ENCODE peak calls at places on chromosomes 4 and X, in four cellular contexts. One of them, this sample, is unnamed.

GRCh38 chr4:98845960-98846359 is 83.0 kb downstream of the EIF4E start:
- DNase-seq in HepG2: no peak
- DNase-seq in GM12878: no peak
- DNase-seq in K562: no peak
- DNase-seq in this sample: no peak

GRCh38 chr4:73308286-73308685 is 49.7 kb upstream of the ANKRD17 start:
- DNase-seq in HepG2: peak
- DNase-seq in GM12878: no peak
- DNase-seq in K562: no peak
- DNase-seq in this sample: peak

GRCh38 chr4:123018391-123018755 is 96.0 kb upstream of the NUDT6 start:
- DNase-seq in HepG2: no peak
- DNase-seq in GM12878: no peak
- DNase-seq in K562: no peak
- DNase-seq in this sample: no peak

GRCh38 chr4:82268050-82268825 is 105.6 kb downstream of the HNRNPD start:
- DNase-seq in HepG2: peak
- DNase-seq in GM12878: no peak
- DNase-seq in K562: peak
- DNase-seq in this sample: peak

GRCh38 chr4:9600246-9600645 is 156.0 kb downstream of the DEFB131A start:
- DNase-seq in HepG2: no peak
- DNase-seq in GM12878: no peak
- DNase-seq in K562: no peak
- DNase-seq in this sample: no peak

GRCh38 chrX:116009871-116010710 is 160.5 kb upstream of the AGTR2 start:
- DNase-seq in HepG2: peak
- DNase-seq in GM12878: peak
- DNase-seq in K562: no peak
- DNase-seq in this sample: peak

GRCh38 chr4:62814510-62815047 is 1594.7 kb downstream of the TECRL start:
- DNase-seq in HepG2: no peak
- DNase-seq in GM12878: no peak
- DNase-seq in K562: no peak
- DNase-seq in this sample: peak

GRCh38 chrX:68822641-68823410 is 6.0 kb upstream of the EFNB1 start:
- DNase-seq in HepG2: peak
- DNase-seq in GM12878: no peak
- DNase-seq in K562: peak
- DNase-seq in this sample: peak

GRCh38 chr4:108010167-108010566 is 20.5 kb downstream of the HADH start:
- DNase-seq in HepG2: no peak
- DNase-seq in GM12878: no peak
- DNase-seq in K562: no peak
- DNase-seq in this sample: no peak
- TF ChIP-seq JUNB in HepG2: no peak
- TF ChIP-seq JUNB in GM12878: no peak
- TF ChIP-seq JUNB in K562: no peak
- TF ChIP-seq JUNB in this sample: no peak

DNA sequence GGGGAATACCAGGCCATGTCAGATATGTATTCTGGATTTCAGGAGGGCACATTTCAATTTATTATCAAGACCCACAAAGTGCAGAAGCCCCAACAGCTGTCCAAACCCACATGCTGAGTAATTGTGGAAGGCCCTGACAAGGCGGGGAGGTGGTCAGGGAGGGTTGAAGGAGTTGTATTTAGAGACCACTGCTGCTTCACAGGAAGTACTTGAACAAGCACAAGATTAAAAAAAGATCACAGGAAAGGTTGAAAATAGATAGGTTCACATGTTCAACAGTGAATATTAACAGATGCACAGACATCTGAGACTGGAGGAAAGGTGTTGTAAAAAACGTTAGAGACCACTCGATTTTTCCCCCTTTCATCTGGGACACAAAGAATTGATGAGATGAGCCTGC is 17.9 kb downstream of the ATP8A1 start:
- DNase-seq in HepG2: no peak
- DNase-seq in GM12878: peak
- DNase-seq in K562: no peak
- DNase-seq in this sample: no peak
- H2AFZ ChIP-seq in HepG2: no peak
- H2AFZ ChIP-seq in GM12878: no peak
- H2AFZ ChIP-seq in K562: no peak
- H2AFZ ChIP-seq in this sample: no peak

DNA sequence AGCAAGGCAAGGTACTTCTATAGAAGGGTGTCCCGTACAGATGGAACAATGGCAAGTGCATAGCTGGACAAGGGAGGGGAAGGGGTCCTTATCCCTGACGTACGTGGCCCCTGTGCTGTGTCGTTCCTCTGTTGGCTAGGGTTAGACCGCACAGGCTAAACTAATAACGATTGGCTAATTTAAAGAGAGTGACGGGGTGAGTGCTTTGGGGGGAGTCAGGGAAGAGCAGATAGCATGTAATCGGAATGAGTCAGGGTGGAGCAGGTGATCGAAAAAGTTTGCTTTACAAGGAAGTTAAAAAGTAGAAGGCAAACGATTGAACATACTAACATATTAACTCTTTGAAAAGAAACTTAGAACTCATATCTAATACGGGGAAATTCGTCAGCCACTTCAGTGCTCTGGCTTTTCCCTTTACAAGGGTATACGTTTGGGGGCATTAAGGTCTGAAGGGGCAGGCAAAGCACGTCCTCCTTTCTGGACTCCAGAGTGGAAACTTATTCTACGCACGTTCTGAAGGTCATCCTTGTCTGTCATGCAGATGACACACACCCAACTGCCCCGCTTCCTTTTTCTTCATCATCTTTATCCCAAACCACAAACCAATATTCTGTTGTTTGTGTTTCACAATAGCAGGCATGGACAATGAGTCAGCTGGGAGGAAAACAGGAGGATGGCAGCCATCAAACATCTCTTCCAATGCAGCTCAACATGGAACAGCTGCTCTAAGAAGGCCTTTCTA is 10.2 kb upstream of the CRLF2 start:
- DNase-seq in HepG2: peak
- DNase-seq in GM12878: no peak
- DNase-seq in K562: no peak
- DNase-seq in this sample: no peak
- TF ChIP-seq JUNB in HepG2: no peak
- TF ChIP-seq JUNB in GM12878: no peak
- TF ChIP-seq JUNB in K562: no peak
- TF ChIP-seq JUNB in this sample: no peak

GRCh38 chr4:116638592-116638991 is 446.8 kb downstream of the TRAM1L1 start:
- DNase-seq in HepG2: no peak
- DNase-seq in GM12878: no peak
- DNase-seq in K562: no peak
- DNase-seq in this sample: no peak
- H2AFZ ChIP-seq in HepG2: no peak
- H2AFZ ChIP-seq in GM12878: no peak
- H2AFZ ChIP-seq in K562: no peak
- H2AFZ ChIP-seq in this sample: no peak

GRCh38 chrX:153564047-153564606 is 34.8 kb downstream of the CCNQ start:
- DNase-seq in HepG2: peak
- DNase-seq in GM12878: no peak
- DNase-seq in K562: peak
- DNase-seq in this sample: no peak
- TF ChIP-seq JUNB in HepG2: no peak
- TF ChIP-seq JUNB in GM12878: no peak
- TF ChIP-seq JUNB in K562: no peak
- TF ChIP-seq JUNB in this sample: no peak

GRCh38 chr4:183878571-183878970 is 26.5 kb upstream of the STOX2 start:
- DNase-seq in HepG2: no peak
- DNase-seq in GM12878: no peak
- DNase-seq in K562: no peak
- DNase-seq in this sample: no peak

GRCh38 chr4:183872531-183872930 is 32.6 kb upstream of the STOX2 start:
- DNase-seq in HepG2: no peak
- DNase-seq in GM12878: no peak
- DNase-seq in K562: no peak
- DNase-seq in this sample: no peak

GRCh38 chr4:183873389-183874185 is 31.5 kb upstream of the STOX2 start:
- DNase-seq in HepG2: no peak
- DNase-seq in GM12878: no peak
- DNase-seq in K562: no peak
- DNase-seq in this sample: no peak

GRCh38 chr4:183875251-183875825 is 29.8 kb upstream of the STOX2 start:
- DNase-seq in HepG2: no peak
- DNase-seq in GM12878: no peak
- DNase-seq in K562: no peak
- DNase-seq in this sample: no peak

GRCh38 chr4:183876268-183876934 is 28.7 kb upstream of the STOX2 start:
- DNase-seq in HepG2: no peak
- DNase-seq in GM12878: no peak
- DNase-seq in K562: no peak
- DNase-seq in this sample: no peak
- H2AFZ ChIP-seq in HepG2: peak
- H2AFZ ChIP-seq in GM12878: no peak
- H2AFZ ChIP-seq in K562: no peak
- H2AFZ ChIP-seq in this sample: no peak

DNA sequence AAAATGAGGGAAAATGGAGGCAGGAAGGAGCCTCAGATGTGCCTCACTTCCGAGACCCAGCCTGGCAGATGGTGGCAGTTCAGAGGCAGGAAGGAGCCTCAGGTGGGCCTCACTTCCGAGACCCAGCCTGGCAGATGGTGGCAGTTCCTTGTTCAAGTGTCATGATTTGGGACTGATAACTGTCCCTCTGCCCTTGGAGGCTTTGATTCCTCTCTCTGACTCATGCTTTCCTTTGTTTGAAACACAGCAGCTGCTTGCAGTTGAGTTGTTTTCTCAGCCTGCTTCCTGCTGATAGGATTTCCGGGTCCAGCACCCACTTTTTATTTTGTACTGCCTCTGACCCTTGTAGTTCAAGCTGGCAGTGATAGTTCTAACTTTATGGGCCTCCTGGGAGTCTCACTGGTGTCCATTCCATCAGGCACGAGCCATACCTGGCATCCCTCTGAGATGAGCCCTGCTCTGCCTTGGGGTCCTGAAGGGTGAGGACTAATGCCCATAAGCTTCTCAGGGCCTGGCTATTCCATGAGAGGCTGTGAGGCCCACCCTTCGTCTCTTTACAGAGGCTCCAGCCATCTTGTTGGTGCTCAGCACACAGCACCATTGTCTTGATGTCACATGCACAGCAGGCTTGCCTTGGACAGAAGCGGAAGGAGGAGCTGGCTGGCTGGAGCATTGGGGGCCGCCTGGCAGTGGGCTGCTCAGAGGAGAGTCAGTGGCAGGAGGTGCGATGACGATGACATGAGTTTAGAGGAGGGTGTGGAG is 13.0 kb downstream of the RGS12 start:
- DNase-seq in HepG2: no peak
- DNase-seq in GM12878: no peak
- DNase-seq in K562: peak
- DNase-seq in this sample: no peak
- TF ChIP-seq JUNB in HepG2: no peak
- TF ChIP-seq JUNB in GM12878: no peak
- TF ChIP-seq JUNB in K562: no peak
- TF ChIP-seq JUNB in this sample: no peak

GRCh38 chr4:186901850-186902249 is 178.2 kb upstream of the FAT1 start:
- DNase-seq in HepG2: no peak
- DNase-seq in GM12878: no peak
- DNase-seq in K562: no peak
- DNase-seq in this sample: no peak

GRCh38 chr4:186902361-186902760 is 178.7 kb upstream of the FAT1 start:
- DNase-seq in HepG2: no peak
- DNase-seq in GM12878: no peak
- DNase-seq in K562: no peak
- DNase-seq in this sample: no peak

GRCh38 chr4:186904104-186904503 is 180.4 kb upstream of the FAT1 start:
- DNase-seq in HepG2: peak
- DNase-seq in GM12878: no peak
- DNase-seq in K562: no peak
- DNase-seq in this sample: no peak

GRCh38 chr4:186910385-186910784 is 186.7 kb upstream of the FAT1 start:
- DNase-seq in HepG2: no peak
- DNase-seq in GM12878: no peak
- DNase-seq in K562: no peak
- DNase-seq in this sample: no peak

GRCh38 chr4:186906722-186907121 is 183.1 kb upstream of the FAT1 start:
- DNase-seq in HepG2: no peak
- DNase-seq in GM12878: no peak
- DNase-seq in K562: no peak
- DNase-seq in this sample: no peak
- H2AFZ ChIP-seq in HepG2: no peak
- H2AFZ ChIP-seq in GM12878: no peak
- H2AFZ ChIP-seq in K562: no peak
- H2AFZ ChIP-seq in this sample: no peak

GRCh38 chr4:120017939-120018692 is 48.5 kb downstream of the MAD2L1 start:
- DNase-seq in HepG2: no peak
- DNase-seq in GM12878: no peak
- DNase-seq in K562: no peak
- DNase-seq in this sample: no peak
- TF ChIP-seq JUNB in HepG2: no peak
- TF ChIP-seq JUNB in GM12878: no peak
- TF ChIP-seq JUNB in K562: no peak
- TF ChIP-seq JUNB in this sample: no peak

GRCh38 chr4:20381005-20381404 is 129.3 kb downstream of the SLIT2 start:
- DNase-seq in HepG2: no peak
- DNase-seq in GM12878: no peak
- DNase-seq in K562: no peak
- DNase-seq in this sample: no peak
- H2AFZ ChIP-seq in HepG2: no peak
- H2AFZ ChIP-seq in GM12878: no peak
- H2AFZ ChIP-seq in K562: no peak
- H2AFZ ChIP-seq in this sample: no peak

This sample was measured in GM23338.